ENCODE peak calls at places on chromosomes 11 and 22, in nine cellular contexts. T, M, Z, V, B, K, N, C and Q are unnamed samples.

GRCh38 chr11:76578655-76579046 is 91.9 kb downstream of the LRRC32 start:
- DNase-seq in M (no peak), N (no peak), C (no peak), K (no peak), V (no peak), B (no peak), Z (no peak), T (peak), Q (no peak)

GRCh38 chr11:119964136-119965025 is 173.5 kb downstream of the TRIM29 start:
- DNase-seq in C (no peak), B (no peak), V (no peak), K (no peak), M (no peak), Z (no peak), T (no peak), N (no peak), Q (no peak)

GRCh38 chr11:83702795-83703194 is 416.6 kb upstream of the CCDC90B start:
- DNase-seq in T (no peak), M (no peak), B (no peak), N (no peak), K (no peak), C (no peak), Z (no peak), V (no peak), Q (no peak)

GRCh38 chr11:126129681-126130671 is 67.3 kb upstream of the CDON start:
- DNase-seq in C (no peak), K (no peak), B (no peak), T (no peak), Z (no peak), V (no peak), M (no peak), N (no peak), Q (no peak)

GRCh38 chr11:128511712-128512111 is 75.6 kb downstream of the ETS1 start:
- DNase-seq in N (no peak), B (no peak), K (no peak), V (no peak), C (no peak), M (no peak), Z (no peak), T (no peak), Q (no peak)

GRCh38 chr11:68863553-68864265 is 22.0 kb upstream of the CPT1A start:
- DNase-seq in M (no peak), B (no peak), Z (no peak), V (no peak), K (no peak), N (no peak), T (no peak), C (no peak), Q (no peak)

GRCh38 chr11:125457814-125458343 is 38.2 kb downstream of the FEZ1 start:
- DNase-seq in K (peak), M (no peak), N (peak), B (no peak), V (no peak), C (peak), T (no peak), Z (peak), Q (peak)

GRCh38 chr22:49011379-49011768 is 816.3 kb downstream of the BRD1 start:
- DNase-seq in B (no peak), Z (no peak), N (no peak), V (peak), M (no peak), T (no peak), C (no peak), K (peak), Q (no peak)

GRCh38 chr11:93589347-93589746 is 46.2 kb upstream of the SMCO4 start:
- DNase-seq in B (no peak), K (no peak), M (no peak), T (no peak), V (peak), Z (peak), N (no peak), C (no peak), Q (no peak)

GRCh38 chr11:67345949-67346819 is 7.2 kb downstream of the POLD4 start:
- DNase-seq in M (peak), Z (peak), B (peak), T (no peak), N (peak), V (peak), C (peak), K (no peak), Q (no peak)

GRCh38 chr22:39454385-39454871 is 2.4 kb upstream of the MGAT3 start:
- DNase-seq in M (no peak), K (no peak), N (no peak), B (peak), T (no peak), Z (peak), V (peak), C (no peak), Q (no peak)

GRCh38 chr11:71206186-71206585 is 46.2 kb downstream of the SHANK2 start:
- DNase-seq in M (no peak), N (no peak), T (no peak), K (no peak), V (peak), C (no peak), B (no peak), Z (peak), Q (no peak)

GRCh38 chr22:23083315-23084021 is 13.1 kb downstream of the GNAZ start:
- DNase-seq in C (no peak), K (no peak), Z (no peak), N (peak), B (no peak), T (no peak), V (no peak), M (no peak), Q (no peak)

GRCh38 chr11:46601129-46601528 is 7.3 kb upstream of the AMBRA1 start:
- DNase-seq in T (no peak), V (no peak), Z (no peak), C (no peak), K (no peak), M (no peak), B (no peak), N (no peak), Q (no peak)

GRCh38 chr11:113014731-113015455 is 53.7 kb downstream of the NCAM1 start:
- DNase-seq in Z (peak), N (no peak), K (no peak), V (peak), B (no peak), C (no peak), T (peak), M (no peak), Q (no peak)

GRCh38 chr11:74520316-74520715 is 26.8 kb upstream of the LIPT2 start:
- DNase-seq in T (no peak), M (no peak), K (no peak), N (no peak), B (no peak), V (no peak), C (no peak), Z (no peak), Q (no peak)

GRCh38 chr22:30943368-30943767 is 25.2 kb downstream of the MORC2 start:
- DNase-seq in B (no peak), C (no peak), K (no peak), V (no peak), M (no peak), Z (no peak), T (no peak), N (no peak), Q (no peak)

GRCh38 chr22:36461665-36462474 is 19.6 kb downstream of the TXN2 start:
- DNase-seq in K (peak), V (no peak), T (no peak), N (no peak), M (no peak), C (peak), Z (no peak), B (peak), Q (no peak)

GRCh38 chr11:35089724-35090505 is 49.1 kb upstream of the CD44 start:
- DNase-seq in N (no peak), C (no peak), V (no peak), T (no peak), Z (no peak), M (peak), K (no peak), B (no peak), Q (no peak)

GRCh38 chr11:85626496-85626895 is 648 bp downstream of the DLG2 start:
- DNase-seq in B (no peak), C (no peak), V (peak), N (no peak), M (no peak), Z (no peak), T (peak), K (no peak), Q (no peak)

GRCh38 chr11:1815311-1815710 is 19.5 kb upstream of the SYT8 start:
- DNase-seq in K (no peak), N (no peak), Z (no peak), M (no peak), C (no peak), T (no peak), V (no peak), B (no peak), Q (no peak)

GRCh38 chr22:26547426-26547825 is 35.2 kb upstream of the TFIP11 start:
- DNase-seq in M (no peak), K (no peak), V (no peak), T (no peak), N (no peak), Z (no peak), C (no peak), B (no peak), Q (no peak)

GRCh38 chr22:27512283-27512761 is 289.2 kb downstream of the MN1 start:
- DNase-seq in B (peak), T (peak), C (no peak), V (peak), M (no peak), N (no peak), K (no peak), Z (peak), Q (peak)

GRCh38 chr11:118531597-118532084 is 649 bp downstream of the TMEM25 start:
- DNase-seq in N (no peak), K (no peak), B (no peak), C (peak), M (no peak), T (no peak), V (no peak), Z (no peak), Q (no peak)

GRCh38 chr11:14907411-14908213 is 15.6 kb upstream of the CYP2R1 start:
- DNase-seq in Z (peak), B (peak), T (peak), C (peak), K (peak), M (no peak), V (peak), N (peak), Q (peak)

GRCh38 chr22:20632518-20632917 is 125.1 kb downstream of the MED15 start:
- DNase-seq in K (no peak), N (no peak), C (no peak), Z (no peak), M (no peak), B (no peak), T (no peak), V (no peak), Q (no peak)
- TF ChIP-seq EP300 in K (no peak), N (no peak), C (no peak), Z (no peak), M (no peak), B (no peak), T (no peak), V (no peak), Q (no peak)

GRCh38 chr22:46073683-46074504 is 76.4 kb upstream of the PPARA start:
- DNase-seq in K (no peak), V (peak), T (no peak), M (no peak), Z (peak), B (no peak), C (no peak), N (no peak), Q (no peak)

GRCh38 chr22:46072981-46073682 is 77.2 kb upstream of the PPARA start:
- DNase-seq in V (peak), Z (peak), B (no peak), K (no peak), T (no peak), N (no peak), M (no peak), C (no peak), Q (no peak)

GRCh38 chr22:46075764-46076531 is 74.4 kb upstream of the PPARA start:
- DNase-seq in C (no peak), B (no peak), N (no peak), T (no peak), V (peak), K (no peak), Z (peak), M (no peak), Q (peak)

GRCh38 chr22:46076651-46077339 is 73.5 kb upstream of the PPARA start:
- DNase-seq in N (no peak), V (peak), B (peak), T (no peak), M (no peak), Z (peak), K (no peak), C (no peak), Q (peak)

GRCh38 chr22:46074771-46075551 is 75.4 kb upstream of the PPARA start:
- DNase-seq in M (no peak), K (no peak), N (no peak), V (peak), Z (peak), B (no peak), T (no peak), C (no peak), Q (peak)
- TF ChIP-seq POLR2A in M (no peak), K (no peak), N (no peak), V (no peak), Z (no peak), B (no peak), T (no peak), C (no peak), Q (no peak)

DNA sequence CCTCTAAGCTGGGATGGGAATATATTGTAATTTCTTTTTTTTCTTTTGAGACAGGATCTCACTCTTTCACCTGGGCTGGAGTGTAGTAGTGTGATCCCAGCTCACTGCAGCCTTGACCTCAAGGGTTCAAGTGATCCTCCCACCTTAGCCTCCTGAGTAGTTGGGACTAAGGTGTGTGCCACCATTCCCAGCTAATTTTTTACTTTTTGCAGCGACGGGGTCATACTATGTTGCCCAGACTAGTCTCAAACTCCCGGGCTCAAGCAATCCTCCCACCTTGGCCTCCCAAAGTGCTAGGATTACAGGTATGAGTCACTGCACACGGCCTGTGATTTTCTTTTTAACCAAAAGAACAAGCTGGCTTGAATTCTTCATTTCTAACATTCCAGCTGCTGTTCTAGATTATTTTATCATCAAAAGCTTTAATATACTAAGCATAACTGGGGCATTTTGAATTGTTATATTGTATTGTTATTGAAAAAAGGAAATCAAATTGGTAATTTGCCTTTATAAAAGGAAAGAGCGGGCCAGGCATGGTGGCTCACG is 26.8 kb upstream of the PPP2R1B start:
- DNase-seq in N (no peak), V (no peak), K (no peak), C (no peak), B (no peak), Z (no peak), M (no peak), T (no peak), Q (no peak)
- TF ChIP-seq EP300 in N (no peak), V (no peak), K (no peak), C (no peak), B (no peak), Z (no peak), M (no peak), T (no peak), Q (no peak)

GRCh38 chr11:18319914-18320313 is 2.0 kb downstream of the HPS5 start:
- DNase-seq in N (no peak), K (no peak), V (no peak), Z (no peak), M (no peak), T (no peak), B (no peak), C (no peak), Q (no peak)

GRCh38 chr11:18324381-18324780 is 2.0 kb downstream of the GTF2H1 start:
- DNase-seq in N (no peak), C (no peak), M (no peak), Z (no peak), T (no peak), K (no peak), V (no peak), B (no peak), Q (no peak)

GRCh38 chr11:18321622-18321990 is 334 bp downstream of the HPS5 start:
- DNase-seq in M (no peak), N (no peak), T (no peak), V (no peak), Z (no peak), B (no peak), C (no peak), K (no peak), Q (no peak)

GRCh38 chr11:18322818-18323570 is 627 bp downstream of the GTF2H1 start:
- DNase-seq in V (no peak), N (no peak), Z (no peak), M (no peak), T (no peak), C (no peak), B (peak), K (no peak), Q (no peak)

GRCh38 chr11:18321991-18322711 is at the start of the genes GTF2H1 and HPS5:
- DNase-seq in N (peak), B (peak), V (peak), K (peak), C (peak), Z (peak), T (peak), M (peak), Q (peak)
- TF ChIP-seq POLR2A in N (peak), B (peak), V (no peak), K (peak), C (peak), Z (peak), T (peak), M (peak), Q (peak)

DNA sequence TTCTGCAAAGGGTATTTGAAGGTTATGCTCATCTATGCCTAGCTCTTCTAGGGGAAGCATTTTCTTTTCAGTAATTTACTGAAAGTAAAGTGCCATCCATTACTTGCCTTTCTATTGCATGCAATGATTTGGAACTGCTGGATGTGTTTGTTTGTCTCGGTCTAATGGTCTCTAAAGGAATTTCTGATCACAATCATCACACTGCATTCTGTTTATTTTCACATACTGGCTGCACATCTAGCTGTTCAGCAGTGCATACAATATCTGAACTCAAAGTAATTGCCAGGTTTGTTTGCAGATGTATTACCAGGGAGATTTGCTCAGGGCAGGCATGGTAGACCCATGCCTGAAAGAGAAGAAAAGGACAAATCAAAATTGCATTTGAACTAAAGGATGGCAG is 36.4 kb upstream of the CWF19L2 start:
- DNase-seq in K (no peak), N (no peak), M (no peak), Z (no peak), C (no peak), B (no peak), V (no peak), T (no peak), Q (no peak)
- TF ChIP-seq EP300 in K (no peak), N (no peak), M (no peak), Z (no peak), C (no peak), B (no peak), V (no peak), T (no peak), Q (no peak)

DNA sequence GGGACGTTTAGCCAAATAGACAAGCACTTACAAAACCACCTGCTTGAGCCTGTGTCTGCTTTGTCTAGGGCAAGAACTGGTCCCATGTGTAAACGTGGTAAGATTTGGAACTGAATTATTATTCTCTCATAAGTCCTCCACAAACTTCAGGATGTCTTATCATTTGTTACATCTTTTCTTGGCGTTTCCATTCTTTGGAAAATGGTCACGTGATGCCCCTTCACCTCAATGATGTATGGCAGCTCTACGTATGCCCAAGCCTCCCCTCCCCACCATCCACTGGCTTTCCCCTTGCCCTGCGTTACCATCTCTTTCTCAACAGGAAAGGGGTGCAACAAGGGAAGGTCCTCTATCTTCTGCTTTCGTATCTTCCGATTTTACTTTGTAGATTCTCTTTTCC is 117.4 kb downstream of the FAT3 start:
- DNase-seq in K (no peak), M (no peak), C (no peak), V (no peak), T (no peak), Z (no peak), B (no peak), N (no peak), Q (no peak)
- TF ChIP-seq POLR2A in K (no peak), M (no peak), C (no peak), V (no peak), T (no peak), Z (no peak), B (no peak), N (no peak), Q (no peak)